ENCODE peak calls at places on chromosomes 7 and 10, in nine cellular contexts. I, P, H, R, Q, U, O, M and Y are unnamed samples.

GRCh38 chr7:90384433-90384832 is 18.8 kb upstream of the CLDN12 start:
- DNase-seq in O (no peak), R (no peak), U (no peak), I (no peak), H (peak), M (no peak), Q (no peak), P (no peak), Y (no peak)

GRCh38 chr10:78778446-78779338 is 290.1 kb upstream of the ZMIZ1 start:
- DNase-seq in I (no peak), H (peak), R (no peak), P (no peak), Q (no peak), U (no peak), O (no peak), M (no peak), Y (no peak)

GRCh38 chr10:91360434-91360833 is 49.7 kb upstream of the HECTD2 start:
- DNase-seq in M (no peak), R (no peak), Q (no peak), H (no peak), P (no peak), I (no peak), U (no peak), O (no peak), Y (no peak)

GRCh38 chr10:59346321-59346720 is 16.0 kb downstream of the FAM13C start:
- DNase-seq in P (no peak), H (no peak), O (no peak), M (no peak), U (no peak), R (no peak), Q (no peak), I (no peak), Y (no peak)

GRCh38 chr7:874036-874749 is 2.2 kb upstream of the GET4 start:
- DNase-seq in O (no peak), M (no peak), P (no peak), I (no peak), Q (no peak), R (no peak), H (no peak), U (no peak), Y (no peak)

GRCh38 chr7:18320971-18321567 is 174.5 kb upstream of the HDAC9 start:
- DNase-seq in R (no peak), P (peak), O (peak), Q (peak), I (no peak), U (no peak), H (peak), M (no peak), Y (no peak)

GRCh38 chr7:43823941-43824340 is 45.4 kb downstream of the MRPS24 start:
- DNase-seq in M (no peak), Q (no peak), H (no peak), I (no peak), P (no peak), O (no peak), U (no peak), R (no peak), Y (no peak)

GRCh38 chr10:120087109-120087508 is 194.6 kb downstream of the SEC23IP start:
- DNase-seq in H (no peak), Q (no peak), M (no peak), R (no peak), U (no peak), I (no peak), P (no peak), O (no peak), Y (no peak)

GRCh38 chr7:139867847-139868246 is 38.8 kb downstream of the TBXAS1 start:
- DNase-seq in O (no peak), P (no peak), U (no peak), M (no peak), I (no peak), Q (no peak), R (no peak), H (no peak), Y (no peak)

GRCh38 chr10:103829838-103830465 is 25.4 kb downstream of the SH3PXD2A start:
- DNase-seq in M (no peak), I (no peak), H (no peak), U (no peak), P (no peak), Q (no peak), O (no peak), R (no peak), Y (no peak)

GRCh38 chr7:143909863-143910262 is 7.9 kb upstream of the TCAF1 start:
- DNase-seq in U (no peak), Q (peak), M (no peak), I (no peak), O (no peak), R (no peak), P (no peak), H (no peak), Y (no peak)

GRCh38 chr10:130686680-130687300 is 550.6 kb downstream of the GLRX3 start:
- DNase-seq in P (no peak), H (no peak), I (no peak), U (no peak), M (no peak), Q (no peak), R (no peak), O (peak), Y (no peak)

GRCh38 chr10:3763852-3764625 is 21.0 kb downstream of the KLF6 start:
- DNase-seq in P (no peak), M (no peak), Q (no peak), R (no peak), H (peak), I (no peak), O (no peak), U (no peak), Y (no peak)